ENCODE peak calls at places on chromosomes 13 and 19, in nine cellular contexts. One of them, this sample, is unnamed.

GRCh38 chr13:31476266-31476665 is 263.1 kb upstream of the RXFP2 start:
- DNase-seq in MG63: peak; percentile 73
- DNase-seq in neural crest cell: no peak
- DNase-seq in RWPE1: no peak
- DNase-seq in mammary epithelial cell: no peak
- DNase-seq in skeletal muscle cell: peak; percentile 71
- DNase-seq in activated naive CD8-positive, alpha-beta T cell treated with anti-CD3 and anti-CD28 coated beads, Interleukin-2, amount 50 U/mL, for 24 hours: no peak
- DNase-seq in heart right ventricle: no peak
- DNase-seq in NCI-H1105 treated with DMSO at 0.1 percent for 48 hours: no peak
- DNase-seq in this sample: no peak

GRCh38 chr13:30181856-30182651 is 125.3 kb downstream of the KATNAL1 start:
- DNase-seq in RWPE1: no peak
- DNase-seq in activated naive CD8-positive, alpha-beta T cell treated with anti-CD3 and anti-CD28 coated beads, Interleukin-2, amount 50 U/mL, for 24 hours: no peak
- DNase-seq in NCI-H1105 treated with DMSO at 0.1 percent for 48 hours: no peak
- DNase-seq in MG63: no peak
- DNase-seq in heart right ventricle: no peak
- DNase-seq in mammary epithelial cell: no peak
- DNase-seq in neural crest cell: no peak
- DNase-seq in skeletal muscle cell: no peak
- DNase-seq in this sample: no peak

GRCh38 chr19:5268801-5269200 is 71.8 kb downstream of the PTPRS start:
- DNase-seq in RWPE1: peak; percentile 15
- DNase-seq in skeletal muscle cell: no peak
- DNase-seq in NCI-H1105 treated with DMSO at 0.1 percent for 48 hours: no peak
- DNase-seq in neural crest cell: no peak
- DNase-seq in mammary epithelial cell: no peak
- DNase-seq in heart right ventricle: no peak
- DNase-seq in MG63: no peak
- DNase-seq in activated naive CD8-positive, alpha-beta T cell treated with anti-CD3 and anti-CD28 coated beads, Interleukin-2, amount 50 U/mL, for 24 hours: no peak
- DNase-seq in this sample: no peak

GRCh38 chr13:111033172-111034133 is 81.7 kb upstream of the ARHGEF7 start:
- DNase-seq in NCI-H1105 treated with DMSO at 0.1 percent for 48 hours: no peak
- DNase-seq in activated naive CD8-positive, alpha-beta T cell treated with anti-CD3 and anti-CD28 coated beads, Interleukin-2, amount 50 U/mL, for 24 hours: no peak
- DNase-seq in mammary epithelial cell: peak; percentile 42
- DNase-seq in RWPE1: no peak
- DNase-seq in heart right ventricle: no peak
- DNase-seq in MG63: no peak
- DNase-seq in neural crest cell: no peak
- DNase-seq in skeletal muscle cell: no peak
- DNase-seq in this sample: no peak

GRCh38 chr13:27868639-27869435 is 51.0 kb upstream of the PDX1 start:
- DNase-seq in mammary epithelial cell: no peak
- DNase-seq in RWPE1: peak; percentile 20
- DNase-seq in activated naive CD8-positive, alpha-beta T cell treated with anti-CD3 and anti-CD28 coated beads, Interleukin-2, amount 50 U/mL, for 24 hours: no peak
- DNase-seq in skeletal muscle cell: no peak
- DNase-seq in neural crest cell: no peak
- DNase-seq in MG63: no peak
- DNase-seq in NCI-H1105 treated with DMSO at 0.1 percent for 48 hours: peak; percentile 0
- DNase-seq in heart right ventricle: no peak
- DNase-seq in this sample: no peak

GRCh38 chr13:94352057-94352456 is 127.4 kb downstream of the DCT start:
- DNase-seq in MG63: no peak
- DNase-seq in activated naive CD8-positive, alpha-beta T cell treated with anti-CD3 and anti-CD28 coated beads, Interleukin-2, amount 50 U/mL, for 24 hours: no peak
- DNase-seq in heart right ventricle: no peak
- DNase-seq in mammary epithelial cell: no peak
- DNase-seq in neural crest cell: no peak
- DNase-seq in RWPE1: no peak
- DNase-seq in NCI-H1105 treated with DMSO at 0.1 percent for 48 hours: no peak
- DNase-seq in skeletal muscle cell: peak; percentile 72
- DNase-seq in this sample: no peak

GRCh38 chr19:36152886-36153525 is 759 bp upstream of the COX7A1 start:
- DNase-seq in neural crest cell: no peak
- DNase-seq in RWPE1: no peak
- DNase-seq in heart right ventricle: no peak
- DNase-seq in activated naive CD8-positive, alpha-beta T cell treated with anti-CD3 and anti-CD28 coated beads, Interleukin-2, amount 50 U/mL, for 24 hours: no peak
- DNase-seq in skeletal muscle cell: no peak
- DNase-seq in NCI-H1105 treated with DMSO at 0.1 percent for 48 hours: no peak
- DNase-seq in mammary epithelial cell: no peak
- DNase-seq in MG63: no peak
- DNase-seq in this sample: no peak

GRCh38 chr19:55178781-55179569 is 1.1 kb downstream of the SYT5 start:
- DNase-seq in RWPE1: peak; percentile 69
- DNase-seq in NCI-H1105 treated with DMSO at 0.1 percent for 48 hours: peak; percentile 94
- DNase-seq in skeletal muscle cell: peak; percentile 43
- DNase-seq in heart right ventricle: peak; percentile 45
- DNase-seq in MG63: peak; percentile 45
- DNase-seq in neural crest cell: peak; percentile 86
- DNase-seq in activated naive CD8-positive, alpha-beta T cell treated with anti-CD3 and anti-CD28 coated beads, Interleukin-2, amount 50 U/mL, for 24 hours: peak; percentile 93
- DNase-seq in mammary epithelial cell: peak; percentile 79
- DNase-seq in this sample: peak; percentile 94

GRCh38 chr13:61777281-61777680 is 361.6 kb upstream of the PCDH20 start:
- DNase-seq in neural crest cell: no peak
- DNase-seq in skeletal muscle cell: peak; percentile 70
- DNase-seq in heart right ventricle: no peak
- DNase-seq in RWPE1: no peak
- DNase-seq in activated naive CD8-positive, alpha-beta T cell treated with anti-CD3 and anti-CD28 coated beads, Interleukin-2, amount 50 U/mL, for 24 hours: no peak
- DNase-seq in MG63: no peak
- DNase-seq in NCI-H1105 treated with DMSO at 0.1 percent for 48 hours: peak; percentile 21
- DNase-seq in mammary epithelial cell: no peak
- DNase-seq in this sample: no peak